ENCODE peak calls at places on chromosomes 7 and 10, in seven cellular contexts. G is activated effector memory CD4-positive, alpha-beta T cell treated with anti-CD3 and anti-CD28 coated beads, Interleukin-2, amount 50 U/mL, for 16 hours; P is KBM-7; U is lower lobe of right lung; E is germinal center; V is ACHN; W is activated T-cell treated with anti-CD3 and anti-CD28 coated beads, Interleukin-2, amount 50 U/mL, for 4 hours. C is an unnamed sample.

GRCh38 chr7:104328970-104329825 is 795 bp downstream of the LHFPL3 start:
- DNase-seq in G (no peak), V (no peak), E (no peak), P (no peak), W (no peak), U (no peak), C (no peak)

GRCh38 chr10:101152316-101152715 is 21.2 kb downstream of the TLX1 start:
- DNase-seq in E (no peak), W (no peak), U (no peak), G (no peak), P (no peak), V (no peak), C (no peak)

GRCh38 chr10:13871698-13872280 is 285.0 kb downstream of the PRPF18 start:
- DNase-seq in P (no peak), U (no peak), W (no peak), V (no peak), G (no peak), E (no peak), C (no peak)

GRCh38 chr10:17943033-17943745 is 8.5 kb upstream of the SLC39A12 start:
- DNase-seq in P (no peak), E (no peak), G (no peak), W (no peak), U (no peak), V (no peak), C (no peak)

GRCh38 chr7:118867860-118868259 is 643.4 kb downstream of the ANKRD7 start:
- DNase-seq in E (no peak), G (no peak), V (no peak), W (no peak), U (no peak), P (no peak), C (no peak)

GRCh38 chr10:127556911-127557310 is 7.8 kb downstream of the NPS start:
- DNase-seq in E (no peak), P (peak), V (peak), W (no peak), G (no peak), U (no peak), C (no peak)

GRCh38 chr10:88932539-88933256 is 19.9 kb downstream of the ACTA2 start:
- DNase-seq in G (peak), W (peak), E (peak), V (peak), P (peak), U (no peak), C (no peak)

GRCh38 chr7:89837515-89837914 is 316.8 kb upstream of the STEAP1 start:
- DNase-seq in E (no peak), W (no peak), V (peak), U (no peak), P (no peak), G (no peak), C (no peak)

GRCh38 chr7:43568529-43568928 is 14.4 kb upstream of the STK17A start:
- DNase-seq in E (no peak), V (no peak), G (no peak), U (no peak), P (no peak), W (no peak), C (no peak)

GRCh38 chr7:1971946-1972654 is 260.6 kb downstream of the MAD1L1 start:
- DNase-seq in P (no peak), V (no peak), W (no peak), U (peak), G (peak), E (no peak), C (peak)

GRCh38 chr10:102675887-102676616 is 31.8 kb downstream of the TRIM8 start:
- DNase-seq in E (no peak), W (no peak), U (no peak), G (peak), P (peak), V (peak), C (no peak)

GRCh38 chr7:50648570-50649169 is 83.5 kb upstream of the DDC start:
- DNase-seq in W (no peak), E (no peak), U (no peak), V (no peak), P (no peak), G (no peak), C (no peak)

GRCh38 chr7:91054374-91054773 is 209.9 kb upstream of the FZD1 start:
- DNase-seq in W (no peak), G (no peak), U (no peak), V (no peak), P (no peak), E (no peak), C (no peak)

GRCh38 chr10:102704915-102705314 is 9.3 kb downstream of the ARL3 start:
- DNase-seq in G (no peak), P (no peak), U (no peak), W (no peak), V (peak), E (no peak), C (no peak)

GRCh38 chr10:9010093-9010492 is 955.6 kb downstream of the GATA3 start:
- DNase-seq in G (peak), P (no peak), E (no peak), V (no peak), W (peak), U (no peak), C (no peak)

GRCh38 chr10:123890761-123891146 is 853 bp downstream of the CPXM2 start:
- DNase-seq in G (no peak), W (no peak), U (no peak), E (no peak), V (no peak), P (no peak), C (no peak)

GRCh38 chr7:44969701-44970494 is 8.9 kb downstream of the MYO1G start:
- DNase-seq in U (no peak), V (no peak), G (no peak), P (no peak), W (no peak), E (no peak), C (peak)

GRCh38 chr10:77160679-77161078 is 476.9 kb downstream of the KCNMA1 start:
- DNase-seq in W (no peak), E (no peak), V (no peak), U (no peak), P (no peak), G (no peak), C (no peak)

GRCh38 chr7:131042269-131043160 is 285.2 kb upstream of the MKLN1 start:
- DNase-seq in P (no peak), E (no peak), U (no peak), W (no peak), G (no peak), V (no peak), C (no peak)

GRCh38 chr10:23263441-23264164 is 71.5 kb downstream of the PTF1A start:
- DNase-seq in U (no peak), P (no peak), E (no peak), G (no peak), W (no peak), V (no peak), C (no peak)